ENCODE peak calls at places on chromosomes 13 and 19, in four cellular contexts. J is SK-N-SH, O is GM06990, L is ovary. E is an unnamed sample.
A peak's percentile ranks its signal among the peaks of the same experiment; 100 is the strongest.

GRCh38 chr13:97310809-97311436 is 88.8 kb downstream of the MBNL2 start:
- DNase-seq in J (peak; percentile 55), O (no peak), L (no peak), E (no peak)

GRCh38 chr19:27673986-27674385 is 1539.0 kb downstream of the UQCRFS1 start:
- DNase-seq in J (no peak), O (no peak), L (no peak), E (no peak)

GRCh38 chr13:71618154-71618553 is 248.8 kb downstream of the DACH1 start:
- DNase-seq in J (no peak), O (no peak), L (no peak), E (no peak)

GRCh38 chr13:30113983-30114491 is 193.3 kb downstream of the KATNAL1 start:
- DNase-seq in J (no peak), O (no peak), L (no peak), E (no peak)

GRCh38 chr19:858868-859843 is at the start of gene CFD:
- DNase-seq in J (peak; percentile 51), O (no peak), L (no peak), E (no peak)

GRCh38 chr13:35720690-35721554 is 244.4 kb upstream of the MAB21L1 start:
- DNase-seq in J (peak; percentile 89), O (no peak), L (peak; percentile 70), E (no peak)

GRCh38 chr13:83819611-83820010 is 62.7 kb downstream of the SLITRK1 start:
- DNase-seq in J (no peak), O (no peak), L (no peak), E (no peak)

GRCh38 chr13:110062077-110062776 is 244.7 kb downstream of the COL4A1 start:
- DNase-seq in J (no peak), O (no peak), L (no peak), E (no peak)

GRCh38 chr19:51372021-51372648 is 319 bp downstream of the NKG7 start:
- DNase-seq in J (no peak), O (no peak), L (no peak), E (no peak)

GRCh38 chr13:71578048-71578447 is 289.0 kb downstream of the DACH1 start:
- DNase-seq in J (no peak), O (no peak), L (no peak), E (no peak)

GRCh38 chr19:17302391-17303166 is 646 bp downstream of the ABHD8 start:
- DNase-seq in J (no peak), O (no peak), L (peak; percentile 76), E (no peak)

GRCh38 chr19:5030822-5031221 is 61.9 kb downstream of the KDM4B start:
- DNase-seq in J (no peak), O (no peak), L (no peak), E (no peak)

GRCh38 chr19:5961969-5962945 is 15.7 kb downstream of the RANBP3 start:
- DNase-seq in J (no peak), O (no peak), L (no peak), E (no peak)

GRCh38 chr19:49339364-49340068 is 4.3 kb downstream of the CD37 start:
- DNase-seq in J (peak; percentile 90), O (peak; percentile 48), L (peak; percentile 87), E (peak; percentile 62)

GRCh38 chr19:48415395-48415794 is 21.9 kb downstream of the GRIN2D start:
- DNase-seq in J (peak; percentile 82), O (peak; percentile 72), L (no peak), E (no peak)

GRCh38 chr19:10620786-10621185 is 4.6 kb upstream of the SLC44A2 start:
- DNase-seq in J (no peak), O (no peak), L (no peak), E (no peak)

GRCh38 chr19:18418034-18418724 is 1.0 kb upstream of the SSBP4 start:
- DNase-seq in J (no peak), O (no peak), L (peak; percentile 76), E (no peak)

GRCh38 chr13:46893820-46894533 is 2.9 kb downstream of the HTR2A start:
- DNase-seq in J (peak; percentile 88), O (peak; percentile 64), L (peak; percentile 76), E (no peak)

GRCh38 chr13:30696278-30697176 is 38.8 kb upstream of the ALOX5AP start:
- DNase-seq in J (no peak), O (no peak), L (no peak), E (no peak)

GRCh38 chr19:6767357-6768235 is at the start of gene SH2D3A:
- DNase-seq in J (peak; percentile 60), O (peak; percentile 93), L (no peak), E (no peak)

GRCh38 chr19:8504171-8504570 is 1.7 kb upstream of the PRAM1 start:
- DNase-seq in J (no peak), O (no peak), L (no peak), E (no peak)

GRCh38 chr19:40754611-40755247 is 3.7 kb downstream of the SNRPA start:
- DNase-seq in J (no peak), O (peak; percentile 39), L (no peak), E (no peak)

GRCh38 chr13:112635323-112635722 is 47.4 kb upstream of the TUBGCP3 start:
- DNase-seq in J (no peak), O (no peak), L (no peak), E (no peak)

GRCh38 chr13:52713894-52714293 is 25.7 kb downstream of the CNMD start:
- DNase-seq in J (no peak), O (no peak), L (no peak), E (no peak)

GRCh38 chr19:49638360-49638759 is 1.6 kb downstream of the RRAS start:
- DNase-seq in J (no peak), O (no peak), L (peak; percentile 53), E (no peak)

GRCh38 chr19:45166723-45167252 is 6.0 kb upstream of the NKPD1 start:
- DNase-seq in J (no peak), O (peak; percentile 1), L (no peak), E (no peak)

GRCh38 chr13:111460548-111461444 is 140.4 kb downstream of the TEX29 start:
- DNase-seq in J (peak; percentile 50), O (no peak), L (no peak), E (peak; percentile 10)

GRCh38 chr13:97125051-97125809 is 96.9 kb upstream of the MBNL2 start:
- DNase-seq in J (peak; percentile 50), O (peak; percentile 61), L (peak; percentile 39), E (peak; percentile 65)

GRCh38 chr13:71417205-71417604 is 449.8 kb downstream of the DACH1 start:
- DNase-seq in J (no peak), O (no peak), L (no peak), E (no peak)

GRCh38 chr19:10686661-10687517 is 14.3 kb upstream of the QTRT1 start:
- DNase-seq in J (peak; percentile 10), O (no peak), L (no peak), E (no peak)

GRCh38 chr13:43285891-43286602 is 262.7 kb downstream of the DNAJC15 start:
- DNase-seq in J (no peak), O (no peak), L (no peak), E (no peak)

GRCh38 chr13:98328511-98328910 is 151.4 kb upstream of the RNF113B start:
- DNase-seq in J (no peak), O (no peak), L (no peak), E (no peak)

GRCh38 chr13:22047082-22047784 is 376.4 kb downstream of the FGF9 start:
- DNase-seq in J (no peak), O (no peak), L (no peak), E (no peak)

GRCh38 chr13:108917581-108917980 is 288.2 kb downstream of the MYO16 start:
- DNase-seq in J (no peak), O (no peak), L (no peak), E (no peak)

GRCh38 chr19:2055871-2056809 is 5.1 kb upstream of the MKNK2 start:
- DNase-seq in J (peak; percentile 61), O (peak; percentile 44), L (peak; percentile 85), E (peak; percentile 82)
- TF ChIP-seq CTCF in J (no peak), O (peak; percentile 23), L (no peak), E (no peak)

GRCh38 chr19:29617336-29618266 is 11.5 kb downstream of the POP4 start:
- DNase-seq in J (no peak), O (no peak), L (no peak), E (no peak)
- TF ChIP-seq CTCF in J (no peak), O (no peak), L (no peak), E (no peak)

GRCh38 chr19:42322305-42322704 is 3.1 kb upstream of the MEGF8 start:
- DNase-seq in J (no peak), O (no peak), L (no peak), E (no peak)

GRCh38 chr19:42324655-42325307 is 654 bp upstream of the MEGF8 start:
- DNase-seq in J (no peak), O (no peak), L (peak; percentile 63), E (no peak)

GRCh38 chr19:42325308-42325895 is at the start of gene MEGF8:
- DNase-seq in J (peak; percentile 98), O (peak; percentile 97), L (peak; percentile 97), E (peak; percentile 97)

GRCh38 chr19:42323473-42323851 is 2.0 kb upstream of the MEGF8 start:
- DNase-seq in J (no peak), O (no peak), L (no peak), E (no peak)

GRCh38 chr19:42323852-42324654 is 1.4 kb upstream of the MEGF8 start:
- DNase-seq in J (peak; percentile 54), O (no peak), L (no peak), E (no peak)
- TF ChIP-seq CTCF in J (no peak), O (no peak), L (no peak), E (no peak)

GRCh38 chr13:44972956-44973581 is 16.2 kb downstream of the NUFIP1 start:
- DNase-seq in J (peak; percentile 34), O (no peak), L (no peak), E (no peak)
- TF ChIP-seq CTCF in J (peak; percentile 71), O (peak; percentile 42), L (peak; percentile 36), E (peak; percentile 45)

E was measured in AG09319.